ENCODE peak calls at places on chromosomes 3 and 15, in five cellular contexts. One of them, this sample, is unnamed. For H3K9me3, the result is how much of the 10 kb centered on the place peaks cover.

GRCh38 chr3:141257971-141258370 is 26.3 kb downstream of the PXYLP1 start:
- DNase-seq in vagina: no peak
- DNase-seq in sigmoid colon: no peak
- DNase-seq in uterus: no peak
- DNase-seq in esophagus muscularis mucosa: no peak
- DNase-seq in this sample: no peak

GRCh38 chr3:27216295-27216694 is 152.9 kb downstream of the NEK10 start:
- DNase-seq in vagina: no peak
- DNase-seq in sigmoid colon: no peak
- DNase-seq in uterus: no peak
- DNase-seq in esophagus muscularis mucosa: no peak
- DNase-seq in this sample: no peak

GRCh38 chr15:68407141-68407885 is 24.6 kb downstream of the ITGA11 start:
- DNase-seq in vagina: peak
- DNase-seq in sigmoid colon: peak
- DNase-seq in uterus: peak
- DNase-seq in esophagus muscularis mucosa: peak
- DNase-seq in this sample: peak

GRCh38 chr3:139689122-139689521 is 11.3 kb upstream of the NMNAT3 start:
- DNase-seq in vagina: no peak
- DNase-seq in sigmoid colon: no peak
- DNase-seq in uterus: no peak
- DNase-seq in esophagus muscularis mucosa: no peak
- DNase-seq in this sample: no peak

GRCh38 chr3:155744626-155745324 is at the start of gene PLCH1:
- DNase-seq in vagina: no peak
- DNase-seq in sigmoid colon: peak
- DNase-seq in uterus: peak
- DNase-seq in esophagus muscularis mucosa: no peak
- DNase-seq in this sample: peak

GRCh38 chr3:137099336-137099735 is 141.6 kb downstream of the IL20RB start:
- DNase-seq in vagina: no peak
- DNase-seq in sigmoid colon: no peak
- DNase-seq in uterus: no peak
- DNase-seq in esophagus muscularis mucosa: no peak
- DNase-seq in this sample: no peak

GRCh38 chr15:68304611-68305337 is 27.2 kb downstream of the FEM1B start:
- DNase-seq in vagina: peak
- DNase-seq in sigmoid colon: no peak
- DNase-seq in uterus: peak
- DNase-seq in esophagus muscularis mucosa: peak
- DNase-seq in this sample: peak

GRCh38 chr15:32688151-32688639 is 29.6 kb upstream of the GREM1 start:
- DNase-seq in vagina: no peak
- DNase-seq in sigmoid colon: no peak
- DNase-seq in uterus: no peak
- DNase-seq in esophagus muscularis mucosa: peak
- DNase-seq in this sample: no peak

GRCh38 chr3:24069045-24069444 is 124.0 kb downstream of the NR1D2 start:
- DNase-seq in vagina: no peak
- DNase-seq in sigmoid colon: peak
- DNase-seq in uterus: no peak
- DNase-seq in esophagus muscularis mucosa: no peak
- DNase-seq in this sample: no peak

GRCh38 chr15:87949214-87949933 is 307.2 kb downstream of the NTRK3 start:
- DNase-seq in vagina: no peak
- DNase-seq in sigmoid colon: no peak
- DNase-seq in uterus: peak
- DNase-seq in esophagus muscularis mucosa: no peak
- DNase-seq in this sample: no peak

GRCh38 chr3:107846282-107846852 is 244.5 kb downstream of the CD47 start:
- DNase-seq in vagina: no peak
- DNase-seq in sigmoid colon: peak
- DNase-seq in uterus: peak
- DNase-seq in esophagus muscularis mucosa: no peak
- DNase-seq in this sample: no peak

GRCh38 chr3:128753715-128754114 is 27.7 kb downstream of the RAB7A start:
- DNase-seq in vagina: no peak
- DNase-seq in sigmoid colon: no peak
- DNase-seq in uterus: no peak
- DNase-seq in esophagus muscularis mucosa: no peak
- DNase-seq in this sample: no peak

GRCh38 chr15:33354411-33354810 is 43.6 kb downstream of the RYR3 start:
- DNase-seq in vagina: no peak
- DNase-seq in sigmoid colon: no peak
- DNase-seq in uterus: no peak
- DNase-seq in esophagus muscularis mucosa: no peak
- DNase-seq in this sample: no peak

GRCh38 chr15:92848852-92849598 is 51.1 kb upstream of the CHD2 start:
- DNase-seq in vagina: no peak
- DNase-seq in sigmoid colon: no peak
- DNase-seq in uterus: no peak
- DNase-seq in esophagus muscularis mucosa: no peak
- DNase-seq in this sample: no peak

GRCh38 chr3:189273736-189274135 is 102.0 kb downstream of the TPRG1 start:
- DNase-seq in vagina: no peak
- DNase-seq in sigmoid colon: no peak
- DNase-seq in uterus: no peak
- DNase-seq in esophagus muscularis mucosa: no peak
- DNase-seq in this sample: no peak

GRCh38 chr3:179653106-179653776 is 401 bp downstream of the USP13 start:
- DNase-seq in vagina: no peak
- DNase-seq in sigmoid colon: peak
- DNase-seq in uterus: peak
- DNase-seq in esophagus muscularis mucosa: no peak
- DNase-seq in this sample: peak

GRCh38 chr3:74636981-74637380 is 22.5 kb upstream of the CNTN3 start:
- DNase-seq in vagina: no peak
- DNase-seq in sigmoid colon: no peak
- DNase-seq in uterus: no peak
- DNase-seq in esophagus muscularis mucosa: no peak
- DNase-seq in this sample: no peak

GRCh38 chr3:126401611-126402160 is 7.0 kb downstream of the CFAP100 start:
- DNase-seq in vagina: no peak
- DNase-seq in sigmoid colon: peak
- DNase-seq in uterus: no peak
- DNase-seq in esophagus muscularis mucosa: no peak
- DNase-seq in this sample: no peak

GRCh38 chr15:61449306-61449705 is 220.2 kb upstream of the RORA start:
- DNase-seq in vagina: no peak
- DNase-seq in sigmoid colon: no peak
- DNase-seq in uterus: no peak
- DNase-seq in esophagus muscularis mucosa: no peak
- DNase-seq in this sample: no peak

GRCh38 chr3:110625126-110625798 is 446.4 kb upstream of the NECTIN3 start:
- DNase-seq in vagina: no peak
- DNase-seq in sigmoid colon: no peak
- DNase-seq in uterus: no peak
- DNase-seq in esophagus muscularis mucosa: no peak
- DNase-seq in this sample: no peak

GRCh38 chr3:50671331-50671730 is 3.4 kb upstream of the DOCK3 start:
- DNase-seq in vagina: no peak
- DNase-seq in sigmoid colon: no peak
- DNase-seq in uterus: no peak
- DNase-seq in esophagus muscularis mucosa: peak
- DNase-seq in this sample: no peak

GRCh38 chr3:171446801-171447578 is 13.2 kb downstream of the TNIK start:
- DNase-seq in vagina: no peak
- DNase-seq in sigmoid colon: no peak
- DNase-seq in uterus: no peak
- DNase-seq in esophagus muscularis mucosa: no peak
- DNase-seq in this sample: no peak

GRCh38 chr3:175598740-175599139 is 739.6 kb downstream of the NAALADL2 start:
- DNase-seq in vagina: no peak
- DNase-seq in sigmoid colon: no peak
- DNase-seq in uterus: no peak
- DNase-seq in esophagus muscularis mucosa: no peak
- DNase-seq in this sample: no peak

GRCh38 chr3:149813367-149814281 is 609 bp downstream of the RNF13 start:
- DNase-seq in vagina: no peak
- DNase-seq in sigmoid colon: peak
- DNase-seq in uterus: no peak
- DNase-seq in esophagus muscularis mucosa: no peak
- DNase-seq in this sample: no peak

GRCh38 chr3:114454592-114455251 is 160.9 kb downstream of the TIGIT start:
- DNase-seq in vagina: no peak
- DNase-seq in sigmoid colon: no peak
- DNase-seq in uterus: no peak
- DNase-seq in esophagus muscularis mucosa: no peak
- DNase-seq in this sample: no peak

GRCh38 chr3:195227871-195228270 is 43.1 kb downstream of the XXYLT1 start:
- DNase-seq in vagina: peak
- DNase-seq in sigmoid colon: peak
- DNase-seq in uterus: peak
- DNase-seq in esophagus muscularis mucosa: no peak
- DNase-seq in this sample: peak

GRCh38 chr3:195224156-195224979 is 46.6 kb downstream of the XXYLT1 start:
- DNase-seq in vagina: peak
- DNase-seq in sigmoid colon: peak
- DNase-seq in uterus: peak
- DNase-seq in esophagus muscularis mucosa: no peak
- DNase-seq in this sample: peak

GRCh38 chr3:195224980-195225580 is 45.9 kb downstream of the XXYLT1 start:
- DNase-seq in vagina: peak
- DNase-seq in sigmoid colon: peak
- DNase-seq in uterus: peak
- DNase-seq in esophagus muscularis mucosa: no peak
- DNase-seq in this sample: peak

GRCh38 chr3:195226445-195226844 is 44.5 kb downstream of the XXYLT1 start:
- DNase-seq in vagina: peak
- DNase-seq in sigmoid colon: peak
- DNase-seq in uterus: no peak
- DNase-seq in esophagus muscularis mucosa: no peak
- DNase-seq in this sample: no peak

DNA sequence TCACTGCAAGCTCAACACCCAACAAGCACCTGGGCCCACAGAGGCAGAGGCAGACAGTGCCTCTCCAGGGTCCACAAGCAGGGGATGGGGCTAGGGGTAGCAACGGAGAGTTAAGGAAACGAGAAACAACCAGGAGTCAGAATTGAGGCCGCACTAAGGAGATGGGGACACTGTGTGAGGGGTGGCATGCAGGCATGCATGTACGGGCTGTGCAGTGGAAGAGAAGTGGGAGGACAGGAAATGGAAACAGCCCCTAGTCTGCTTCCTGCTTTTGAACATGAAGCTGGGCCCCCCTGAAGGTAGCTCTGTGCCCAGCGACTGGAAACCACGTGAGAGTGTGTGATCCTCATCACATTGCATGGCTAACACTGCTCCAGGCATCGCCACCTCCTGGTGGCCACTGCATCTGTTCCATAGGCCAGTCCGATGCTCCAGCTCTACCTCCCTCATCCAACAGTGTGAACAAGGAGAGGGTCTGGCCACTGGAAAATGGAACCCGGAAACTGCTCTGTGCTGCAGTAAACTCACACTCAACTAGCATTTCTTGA is 44.0 kb downstream of the XXYLT1 start:
- DNase-seq in vagina: no peak
- DNase-seq in sigmoid colon: peak
- DNase-seq in uterus: peak
- DNase-seq in esophagus muscularis mucosa: peak
- DNase-seq in this sample: no peak
- TF ChIP-seq CTCF in vagina: no peak
- TF ChIP-seq CTCF in sigmoid colon: no peak
- TF ChIP-seq CTCF in uterus: no peak
- TF ChIP-seq CTCF in esophagus muscularis mucosa: peak
- TF ChIP-seq CTCF in this sample: no peak

GRCh38 chr15:27851811-27852210 is 247.3 kb downstream of the OCA2 start:
- DNase-seq in vagina: peak
- DNase-seq in sigmoid colon: no peak
- DNase-seq in uterus: no peak
- DNase-seq in esophagus muscularis mucosa: peak
- DNase-seq in this sample: no peak

GRCh38 chr15:27854601-27855000 is 244.5 kb downstream of the OCA2 start:
- DNase-seq in vagina: peak
- DNase-seq in sigmoid colon: no peak
- DNase-seq in uterus: no peak
- DNase-seq in esophagus muscularis mucosa: no peak
- DNase-seq in this sample: no peak

GRCh38 chr15:27855137-27855536 is 244.0 kb downstream of the OCA2 start:
- DNase-seq in vagina: peak
- DNase-seq in sigmoid colon: no peak
- DNase-seq in uterus: no peak
- DNase-seq in esophagus muscularis mucosa: peak
- DNase-seq in this sample: no peak

GRCh38 chr15:27850961-27851636 is 248.0 kb downstream of the OCA2 start:
- DNase-seq in vagina: peak
- DNase-seq in sigmoid colon: no peak
- DNase-seq in uterus: no peak
- DNase-seq in esophagus muscularis mucosa: peak
- DNase-seq in this sample: no peak

DNA sequence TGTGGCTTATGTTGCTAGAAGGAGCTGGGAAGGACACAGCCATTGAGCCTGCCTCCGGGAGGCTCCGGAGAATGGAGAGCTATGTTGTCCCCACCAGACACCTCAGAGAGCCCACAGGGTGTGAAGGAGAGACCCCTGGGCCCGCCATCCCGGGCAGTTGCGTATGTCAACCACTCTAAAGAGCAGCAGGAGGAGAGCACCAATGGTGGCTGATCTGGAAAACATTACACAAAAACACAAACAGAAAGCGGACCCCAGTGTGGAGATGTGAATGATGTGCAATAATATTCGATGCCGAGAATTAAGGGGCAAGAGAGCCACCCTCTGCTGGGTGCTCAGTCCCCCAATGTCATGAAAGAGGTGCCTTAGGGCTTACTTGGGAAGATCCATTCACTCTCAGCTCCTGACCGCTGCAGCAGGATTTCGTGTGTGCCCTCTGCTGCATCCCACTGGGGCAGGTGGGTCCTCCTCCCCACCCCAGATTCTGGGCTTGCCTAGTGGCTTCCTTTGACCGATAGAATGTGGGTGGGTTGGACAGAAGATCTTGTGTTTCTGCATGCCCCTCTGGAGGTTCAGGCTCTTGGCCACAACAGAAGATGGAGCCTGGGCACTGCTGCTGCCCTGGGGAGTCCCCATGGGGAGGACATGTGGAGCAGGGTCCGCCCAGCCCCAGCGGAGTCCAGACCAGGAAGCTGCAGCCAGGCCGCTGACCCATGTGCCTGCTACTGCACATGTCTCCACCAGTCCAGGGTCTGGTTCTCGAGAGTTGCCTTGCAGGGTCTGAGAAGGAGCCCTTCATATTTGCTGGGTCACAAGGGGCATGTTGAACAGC is 245.3 kb downstream of the OCA2 start:
- DNase-seq in vagina: peak
- DNase-seq in sigmoid colon: no peak
- DNase-seq in uterus: no peak
- DNase-seq in esophagus muscularis mucosa: peak
- DNase-seq in this sample: no peak
- H3K9me3 ChIP-seq in vagina: under half
- H3K9me3 ChIP-seq in sigmoid colon: under half
- H3K9me3 ChIP-seq in uterus: under half
- H3K9me3 ChIP-seq in esophagus muscularis mucosa: under half
- H3K9me3 ChIP-seq in this sample: under half

GRCh38 chr15:52288051-52288942 is 7.3 kb downstream of the MYO5C start:
- DNase-seq in vagina: peak
- DNase-seq in sigmoid colon: no peak
- DNase-seq in uterus: no peak
- DNase-seq in esophagus muscularis mucosa: peak
- DNase-seq in this sample: peak
- H3K4me3 ChIP-seq in vagina: no peak
- H3K4me3 ChIP-seq in sigmoid colon: no peak
- H3K4me3 ChIP-seq in uterus: no peak
- H3K4me3 ChIP-seq in esophagus muscularis mucosa: no peak
- H3K4me3 ChIP-seq in this sample: peak

GRCh38 chr3:147392083-147392916 is 14.0 kb downstream of the ZIC4 start:
- DNase-seq in vagina: peak
- DNase-seq in sigmoid colon: peak
- DNase-seq in uterus: no peak
- DNase-seq in esophagus muscularis mucosa: no peak
- DNase-seq in this sample: no peak
- TF ChIP-seq CTCF in vagina: no peak
- TF ChIP-seq CTCF in sigmoid colon: no peak
- TF ChIP-seq CTCF in uterus: no peak
- TF ChIP-seq CTCF in esophagus muscularis mucosa: no peak
- TF ChIP-seq CTCF in this sample: no peak